ENCODE peak calls at places on chromosomes 1 and 21, in nine cellular contexts. One of them, this sample, is unnamed.

GRCh38 chr1:53117836-53118235 is 24.6 kb downstream of the SLC1A7 start:
- DNase-seq in ovary: no peak
- DNase-seq in activated naive CD4-positive, alpha-beta T cell: no peak
- DNase-seq in iPS-NIHi11: no peak
- DNase-seq in fibroblast of mammary gland: no peak
- DNase-seq in left colon: no peak
- DNase-seq in stimulated activated CD8-positive, alpha-beta memory T cell treated with anti-CD3 and anti-CD28 coated beads, Interleukin-2, amount 100 ng/mL, for 48 hours: no peak
- DNase-seq in endothelial cell: no peak
- DNase-seq in GF-D8: no peak
- DNase-seq in this sample: no peak

GRCh38 chr1:72435025-72435424 is 152.7 kb upstream of the NEGR1 start:
- DNase-seq in fibroblast of mammary gland: peak
- DNase-seq in left colon: no peak
- DNase-seq in GF-D8: no peak
- DNase-seq in stimulated activated CD8-positive, alpha-beta memory T cell treated with anti-CD3 and anti-CD28 coated beads, Interleukin-2, amount 100 ng/mL, for 48 hours: no peak
- DNase-seq in endothelial cell: no peak
- DNase-seq in activated naive CD4-positive, alpha-beta T cell: no peak
- DNase-seq in ovary: no peak
- DNase-seq in iPS-NIHi11: no peak
- DNase-seq in this sample: peak

GRCh38 chr1:118158918-118159317 is 26.1 kb downstream of the SPAG17 start:
- DNase-seq in endothelial cell: no peak
- DNase-seq in iPS-NIHi11: no peak
- DNase-seq in fibroblast of mammary gland: peak
- DNase-seq in stimulated activated CD8-positive, alpha-beta memory T cell treated with anti-CD3 and anti-CD28 coated beads, Interleukin-2, amount 100 ng/mL, for 48 hours: no peak
- DNase-seq in ovary: no peak
- DNase-seq in GF-D8: no peak
- DNase-seq in activated naive CD4-positive, alpha-beta T cell: no peak
- DNase-seq in left colon: no peak
- DNase-seq in this sample: peak

GRCh38 chr1:107405241-107405640 is 264.4 kb downstream of the NTNG1 start:
- DNase-seq in ovary: no peak
- DNase-seq in GF-D8: no peak
- DNase-seq in left colon: no peak
- DNase-seq in endothelial cell: no peak
- DNase-seq in iPS-NIHi11: no peak
- DNase-seq in stimulated activated CD8-positive, alpha-beta memory T cell treated with anti-CD3 and anti-CD28 coated beads, Interleukin-2, amount 100 ng/mL, for 48 hours: no peak
- DNase-seq in activated naive CD4-positive, alpha-beta T cell: no peak
- DNase-seq in fibroblast of mammary gland: peak
- DNase-seq in this sample: peak

GRCh38 chr1:99447716-99448115 is 183.4 kb downstream of the PLPPR4 start:
- DNase-seq in iPS-NIHi11: no peak
- DNase-seq in activated naive CD4-positive, alpha-beta T cell: no peak
- DNase-seq in GF-D8: no peak
- DNase-seq in fibroblast of mammary gland: peak
- DNase-seq in stimulated activated CD8-positive, alpha-beta memory T cell treated with anti-CD3 and anti-CD28 coated beads, Interleukin-2, amount 100 ng/mL, for 48 hours: no peak
- DNase-seq in ovary: no peak
- DNase-seq in endothelial cell: no peak
- DNase-seq in left colon: no peak
- DNase-seq in this sample: peak

GRCh38 chr1:196403803-196404690 is 204.2 kb downstream of the KCNT2 start:
- DNase-seq in fibroblast of mammary gland: no peak
- DNase-seq in stimulated activated CD8-positive, alpha-beta memory T cell treated with anti-CD3 and anti-CD28 coated beads, Interleukin-2, amount 100 ng/mL, for 48 hours: no peak
- DNase-seq in activated naive CD4-positive, alpha-beta T cell: no peak
- DNase-seq in endothelial cell: no peak
- DNase-seq in GF-D8: no peak
- DNase-seq in iPS-NIHi11: no peak
- DNase-seq in left colon: no peak
- DNase-seq in ovary: no peak
- DNase-seq in this sample: peak

GRCh38 chr1:216447898-216448568 is 24.8 kb upstream of the USH2A start:
- DNase-seq in endothelial cell: no peak
- DNase-seq in ovary: no peak
- DNase-seq in activated naive CD4-positive, alpha-beta T cell: no peak
- DNase-seq in iPS-NIHi11: no peak
- DNase-seq in stimulated activated CD8-positive, alpha-beta memory T cell treated with anti-CD3 and anti-CD28 coated beads, Interleukin-2, amount 100 ng/mL, for 48 hours: no peak
- DNase-seq in left colon: no peak
- DNase-seq in GF-D8: no peak
- DNase-seq in fibroblast of mammary gland: no peak
- DNase-seq in this sample: no peak

GRCh38 chr21:46000731-46001641 is 19.4 kb downstream of the COL6A1 start:
- DNase-seq in iPS-NIHi11: peak
- DNase-seq in activated naive CD4-positive, alpha-beta T cell: no peak
- DNase-seq in GF-D8: no peak
- DNase-seq in stimulated activated CD8-positive, alpha-beta memory T cell treated with anti-CD3 and anti-CD28 coated beads, Interleukin-2, amount 100 ng/mL, for 48 hours: no peak
- DNase-seq in endothelial cell: no peak
- DNase-seq in ovary: peak
- DNase-seq in fibroblast of mammary gland: peak
- DNase-seq in left colon: peak
- DNase-seq in this sample: peak

GRCh38 chr1:14899686-14900085 is 253.9 kb upstream of the TMEM51 start:
- DNase-seq in GF-D8: no peak
- DNase-seq in left colon: no peak
- DNase-seq in activated naive CD4-positive, alpha-beta T cell: no peak
- DNase-seq in endothelial cell: no peak
- DNase-seq in ovary: no peak
- DNase-seq in stimulated activated CD8-positive, alpha-beta memory T cell treated with anti-CD3 and anti-CD28 coated beads, Interleukin-2, amount 100 ng/mL, for 48 hours: no peak
- DNase-seq in fibroblast of mammary gland: no peak
- DNase-seq in iPS-NIHi11: no peak
- DNase-seq in this sample: no peak

GRCh38 chr1:221881805-221882581 is 140.1 kb upstream of the DUSP10 start:
- DNase-seq in GF-D8: no peak
- DNase-seq in fibroblast of mammary gland: peak
- DNase-seq in ovary: no peak
- DNase-seq in left colon: no peak
- DNase-seq in iPS-NIHi11: no peak
- DNase-seq in activated naive CD4-positive, alpha-beta T cell: no peak
- DNase-seq in stimulated activated CD8-positive, alpha-beta memory T cell treated with anti-CD3 and anti-CD28 coated beads, Interleukin-2, amount 100 ng/mL, for 48 hours: no peak
- DNase-seq in endothelial cell: no peak
- DNase-seq in this sample: peak

GRCh38 chr1:198108646-198109045 is 48.2 kb upstream of the NEK7 start:
- DNase-seq in ovary: no peak
- DNase-seq in fibroblast of mammary gland: no peak
- DNase-seq in left colon: no peak
- DNase-seq in endothelial cell: no peak
- DNase-seq in GF-D8: no peak
- DNase-seq in stimulated activated CD8-positive, alpha-beta memory T cell treated with anti-CD3 and anti-CD28 coated beads, Interleukin-2, amount 100 ng/mL, for 48 hours: no peak
- DNase-seq in activated naive CD4-positive, alpha-beta T cell: no peak
- DNase-seq in iPS-NIHi11: no peak
- DNase-seq in this sample: no peak

GRCh38 chr1:117657031-117657430 is 51.2 kb downstream of the TENT5C start:
- DNase-seq in fibroblast of mammary gland: peak
- DNase-seq in iPS-NIHi11: no peak
- DNase-seq in GF-D8: no peak
- DNase-seq in activated naive CD4-positive, alpha-beta T cell: no peak
- DNase-seq in stimulated activated CD8-positive, alpha-beta memory T cell treated with anti-CD3 and anti-CD28 coated beads, Interleukin-2, amount 100 ng/mL, for 48 hours: no peak
- DNase-seq in left colon: no peak
- DNase-seq in ovary: no peak
- DNase-seq in endothelial cell: no peak
- DNase-seq in this sample: peak

GRCh38 chr1:25430073-25430665 is 528 bp upstream of the MACO1 start:
- DNase-seq in left colon: peak
- DNase-seq in fibroblast of mammary gland: peak
- DNase-seq in activated naive CD4-positive, alpha-beta T cell: peak
- DNase-seq in endothelial cell: peak
- DNase-seq in ovary: peak
- DNase-seq in GF-D8: peak
- DNase-seq in iPS-NIHi11: peak
- DNase-seq in stimulated activated CD8-positive, alpha-beta memory T cell treated with anti-CD3 and anti-CD28 coated beads, Interleukin-2, amount 100 ng/mL, for 48 hours: peak
- DNase-seq in this sample: peak

GRCh38 chr1:48692235-48692634 is 84.5 kb downstream of the BEND5 start:
- DNase-seq in iPS-NIHi11: no peak
- DNase-seq in fibroblast of mammary gland: no peak
- DNase-seq in ovary: no peak
- DNase-seq in activated naive CD4-positive, alpha-beta T cell: no peak
- DNase-seq in left colon: no peak
- DNase-seq in endothelial cell: no peak
- DNase-seq in stimulated activated CD8-positive, alpha-beta memory T cell treated with anti-CD3 and anti-CD28 coated beads, Interleukin-2, amount 100 ng/mL, for 48 hours: no peak
- DNase-seq in GF-D8: no peak
- DNase-seq in this sample: no peak

GRCh38 chr1:5140136-5140535 is 485.7 kb downstream of the AJAP1 start:
- DNase-seq in iPS-NIHi11: no peak
- DNase-seq in GF-D8: no peak
- DNase-seq in left colon: no peak
- DNase-seq in stimulated activated CD8-positive, alpha-beta memory T cell treated with anti-CD3 and anti-CD28 coated beads, Interleukin-2, amount 100 ng/mL, for 48 hours: no peak
- DNase-seq in activated naive CD4-positive, alpha-beta T cell: no peak
- DNase-seq in endothelial cell: no peak
- DNase-seq in fibroblast of mammary gland: no peak
- DNase-seq in ovary: no peak
- DNase-seq in this sample: no peak

GRCh38 chr1:51058863-51059262 is 43.2 kb upstream of the C1orf185 start:
- DNase-seq in activated naive CD4-positive, alpha-beta T cell: no peak
- DNase-seq in stimulated activated CD8-positive, alpha-beta memory T cell treated with anti-CD3 and anti-CD28 coated beads, Interleukin-2, amount 100 ng/mL, for 48 hours: no peak
- DNase-seq in left colon: peak
- DNase-seq in iPS-NIHi11: no peak
- DNase-seq in GF-D8: no peak
- DNase-seq in endothelial cell: no peak
- DNase-seq in fibroblast of mammary gland: peak
- DNase-seq in ovary: no peak
- DNase-seq in this sample: peak

GRCh38 chr1:224411766-224412165 is 22.8 kb downstream of the WDR26 start:
- DNase-seq in iPS-NIHi11: no peak
- DNase-seq in GF-D8: no peak
- DNase-seq in left colon: no peak
- DNase-seq in fibroblast of mammary gland: no peak
- DNase-seq in endothelial cell: no peak
- DNase-seq in activated naive CD4-positive, alpha-beta T cell: no peak
- DNase-seq in ovary: no peak
- DNase-seq in stimulated activated CD8-positive, alpha-beta memory T cell treated with anti-CD3 and anti-CD28 coated beads, Interleukin-2, amount 100 ng/mL, for 48 hours: no peak
- DNase-seq in this sample: peak

This sample was measured in GM23248.